ENCODE peak calls at places on chromosomes 1 and 21, in six cellular contexts. F, W, H, G, R and M are unnamed samples.

GRCh38 chr1:228150458-228151169 is 884 bp downstream of the GJC2 start:
- DNase-seq in F (no peak), W (peak; percentile 68), H (no peak), G (peak; percentile 95), R (peak; percentile 86), M (no peak)

GRCh38 chr1:236356141-236356540 is 37.9 kb upstream of the EDARADD start:
- DNase-seq in F (no peak), W (no peak), H (no peak), G (no peak), R (no peak), M (no peak)

GRCh38 chr1:51058863-51059262 is 43.2 kb upstream of the C1orf185 start:
- DNase-seq in F (peak; percentile 9), W (no peak), H (peak; percentile 27), G (no peak), R (peak; percentile 37), M (no peak)

GRCh38 chr1:21921100-21921875 is 15.8 kb downstream of the HSPG2 start:
- DNase-seq in F (peak; percentile 35), W (no peak), H (no peak), G (peak; percentile 65), R (no peak), M (no peak)

GRCh38 chr1:35530946-35531345 is 26.3 kb downstream of the KIAA0319L start:
- DNase-seq in F (no peak), W (no peak), H (no peak), G (no peak), R (no peak), M (no peak)

GRCh38 chr1:70353641-70354331 is 736 bp downstream of the ANKRD13C start:
- DNase-seq in F (peak; percentile 43), W (peak; percentile 70), H (no peak), G (no peak), R (peak; percentile 74), M (peak; percentile 31)

GRCh38 chr1:85616011-85616705 is 35.6 kb downstream of the CCN1 start:
- DNase-seq in F (no peak), W (no peak), H (no peak), G (no peak), R (no peak), M (no peak)

GRCh38 chr1:69982992-69983391 is 222.4 kb downstream of the LRRC40 start:
- DNase-seq in F (peak; percentile 39), W (no peak), H (no peak), G (no peak), R (peak; percentile 73), M (no peak)

GRCh38 chr1:229310833-229311232 is 32.0 kb downstream of the CCSAP start:
- DNase-seq in F (no peak), W (no peak), H (no peak), G (no peak), R (peak; percentile 58), M (peak; percentile 26)

GRCh38 chr1:153805042-153805745 is 30.0 kb downstream of the SLC27A3 start:
- DNase-seq in F (peak; percentile 19), W (no peak), H (peak; percentile 62), G (no peak), R (peak; percentile 92), M (peak; percentile 87)

GRCh38 chr1:172900359-172900997 is 150.3 kb downstream of the TNFSF18 start:
- DNase-seq in F (no peak), W (no peak), H (no peak), G (no peak), R (no peak), M (no peak)

GRCh38 chr1:24594328-24594598 is 38.4 kb downstream of the NCMAP start:
- DNase-seq in F (no peak), W (no peak), H (no peak), G (no peak), R (no peak), M (no peak)

GRCh38 chr1:214076341-214077035 is 88.7 kb downstream of the PROX1 start:
- DNase-seq in F (no peak), W (no peak), H (no peak), G (no peak), R (no peak), M (no peak)

DNA sequence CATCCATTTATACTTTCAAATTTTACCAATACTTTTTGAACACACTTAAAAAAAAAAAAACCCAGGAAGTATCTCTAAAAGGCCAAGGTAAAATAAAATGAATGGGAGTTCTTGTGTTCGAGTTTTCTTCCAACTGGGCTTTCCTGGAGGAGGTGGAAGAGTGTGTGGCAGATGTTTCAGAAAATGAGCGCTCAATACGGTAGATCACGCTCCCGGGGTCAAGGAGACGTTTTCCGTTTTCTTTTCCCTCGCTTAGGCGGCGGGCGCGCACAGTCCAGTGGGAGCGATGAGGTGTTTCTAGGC is 520 bp upstream of the UBE4B start:
- DNase-seq in F (no peak), W (no peak), H (no peak), G (no peak), R (no peak), M (no peak)
- TF ChIP-seq POLR2A in F (no peak), W (no peak), H (no peak), G (no peak), R (no peak), M (no peak)

DNA sequence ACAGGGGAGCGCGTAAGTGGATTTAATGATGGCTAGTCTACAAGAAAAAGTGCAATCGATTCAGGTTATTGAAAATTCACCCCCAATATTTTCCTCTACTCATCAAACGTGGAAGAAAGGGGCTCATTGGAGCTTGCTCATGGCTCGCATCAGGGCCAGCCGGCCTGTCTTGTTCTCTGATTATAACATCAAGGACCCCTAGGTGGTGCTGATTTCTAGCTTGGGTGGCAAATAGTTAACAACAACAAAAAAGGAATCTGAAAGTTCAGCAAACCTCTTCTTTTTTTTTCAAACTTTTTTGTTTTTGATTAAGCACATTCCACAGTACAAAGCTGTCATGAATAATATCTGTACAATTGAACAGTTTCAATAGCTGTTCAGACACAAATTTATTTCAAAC is 35.8 kb upstream of the SOD1 start:
- DNase-seq in F (peak; percentile 8), W (no peak), H (no peak), G (no peak), R (no peak), M (no peak)
- TF ChIP-seq CTCF in F (peak; percentile 11), W (no peak), H (no peak), G (no peak), R (no peak), M (no peak)

GRCh38 chr21:34889287-34889536 is 159.9 kb downstream of the RUNX1 start:
- DNase-seq in F (peak; percentile 69), W (peak; percentile 82), H (peak; percentile 66), G (peak; percentile 75), R (peak; percentile 74), M (peak; percentile 91)
- TF ChIP-seq POLR2A in F (no peak), W (no peak), H (no peak), G (no peak), R (no peak), M (no peak)

GRCh38 chr1:241627453-241628329 is 12.5 kb downstream of the CHML start:
- DNase-seq in F (peak; percentile 72), W (no peak), H (peak; percentile 79), G (no peak), R (peak; percentile 86), M (no peak)
- TF ChIP-seq CTCF in F (peak; percentile 51), W (peak; percentile 51), H (peak; percentile 90), G (no peak), R (peak; percentile 72), M (no peak)

GRCh38 chr1:192741095-192741494 is 67.7 kb upstream of the RGS2 start:
- DNase-seq in F (no peak), W (no peak), H (no peak), G (no peak), R (no peak), M (no peak)

GRCh38 chr1:192739476-192740184 is 69.2 kb upstream of the RGS2 start:
- DNase-seq in F (no peak), W (no peak), H (no peak), G (no peak), R (no peak), M (no peak)

GRCh38 chr1:192737311-192737710 is 71.5 kb upstream of the RGS2 start:
- DNase-seq in F (no peak), W (no peak), H (no peak), G (no peak), R (peak; percentile 12), M (no peak)

GRCh38 chr1:192735298-192735697 is 73.5 kb upstream of the RGS2 start:
- DNase-seq in F (no peak), W (no peak), H (no peak), G (no peak), R (no peak), M (no peak)

DNA sequence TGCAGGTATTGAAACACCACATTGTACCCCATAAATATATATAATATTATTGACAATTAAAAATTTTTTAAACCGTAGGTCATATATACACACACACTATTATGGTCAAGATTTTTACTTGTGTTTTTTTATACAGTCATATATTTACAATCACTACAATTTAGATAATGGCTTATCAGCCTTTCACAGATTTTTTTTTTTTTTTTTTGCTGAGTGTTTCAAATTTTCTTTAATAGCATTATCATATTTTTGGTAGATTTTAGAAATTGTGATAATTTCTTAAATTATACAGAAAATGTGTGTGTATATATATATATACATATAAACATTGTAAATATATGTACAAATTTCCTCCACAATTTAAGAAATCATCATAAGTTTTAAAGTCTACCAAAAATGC is 68.6 kb upstream of the RGS2 start:
- DNase-seq in F (no peak), W (no peak), H (no peak), G (no peak), R (no peak), M (no peak)
- TF ChIP-seq POLR2A in F (no peak), W (no peak), H (no peak), G (no peak), R (no peak), M (no peak)

GRCh38 chr1:16151200-16151708 is 4.6 kb downstream of the EPHA2 start:
- DNase-seq in F (peak; percentile 72), W (no peak), H (no peak), G (no peak), R (peak; percentile 63), M (peak; percentile 85)
- TF ChIP-seq CTCF in F (no peak), W (no peak), H (no peak), G (no peak), R (no peak), M (no peak)

DNA sequence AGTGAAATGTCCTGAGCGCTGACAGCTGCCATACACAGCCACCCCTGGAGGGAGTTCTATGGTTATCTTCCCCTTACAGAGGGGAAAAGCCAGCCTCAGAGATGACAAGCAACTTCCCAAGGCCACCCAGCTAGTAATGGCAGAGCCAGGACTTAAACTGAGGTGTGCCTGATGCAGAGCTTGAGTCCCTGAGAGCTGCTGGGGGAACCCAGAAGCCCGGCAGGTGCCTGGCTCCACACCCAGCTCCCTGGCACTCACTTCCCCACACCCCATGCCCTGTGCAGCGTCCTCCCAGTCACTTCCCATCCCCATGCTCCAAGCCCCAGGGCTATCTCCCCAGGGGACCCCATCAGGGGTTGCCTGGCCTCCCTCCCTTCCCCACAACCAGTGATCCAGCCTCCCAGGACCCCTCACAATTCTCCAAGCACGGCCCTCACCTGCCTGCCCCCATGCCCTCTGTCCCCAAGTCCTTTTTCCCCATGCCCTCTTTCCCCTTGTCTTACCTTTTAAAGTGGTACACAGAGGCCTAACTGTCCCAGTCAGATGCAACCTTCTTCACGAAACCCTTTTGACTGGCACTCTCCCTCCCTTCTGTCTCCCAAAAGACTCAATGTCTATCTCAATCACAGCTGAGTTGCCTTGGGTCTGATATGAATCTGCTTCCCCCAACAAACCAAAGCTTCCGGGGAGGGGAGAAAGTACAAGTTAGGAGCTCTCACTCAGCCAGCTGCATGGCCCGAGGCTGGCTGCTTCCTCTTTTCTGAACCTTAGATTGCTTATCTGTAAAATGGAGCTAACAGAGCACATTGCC is 39.8 kb upstream of the LRP8 start:
- DNase-seq in F (no peak), W (no peak), H (no peak), G (no peak), R (no peak), M (no peak)
- TF ChIP-seq POLR2A in F (no peak), W (no peak), H (no peak), G (no peak), R (no peak), M (no peak)